ENCODE peak calls at places on chromosomes 6 and 20, in nine cellular contexts. H, G, D, K, M, F, S, U and I are unnamed samples.

GRCh38 chr20:34311118-34312023 is 8.2 kb upstream of the AHCY start:
- DNase-seq in M (peak; percentile 48), S (no peak), K (no peak), F (no peak), D (peak; percentile 41), U (no peak), G (no peak), H (no peak), I (peak; percentile 43)

GRCh38 chr6:14550817-14551216 is 433.2 kb downstream of the CD83 start:
- DNase-seq in K (peak; percentile 45), M (no peak), S (no peak), G (no peak), F (no peak), U (no peak), H (no peak), D (no peak), I (no peak)

GRCh38 chr6:7262037-7262461 is 51.0 kb downstream of the SSR1 start:
- DNase-seq in G (no peak), S (no peak), H (no peak), F (no peak), K (no peak), M (no peak), D (no peak), U (no peak), I (peak; percentile 32)

GRCh38 chr20:11849270-11849920 is 68.3 kb upstream of the BTBD3 start:
- DNase-seq in S (no peak), F (no peak), M (no peak), K (peak; percentile 29), H (no peak), D (no peak), U (no peak), G (no peak), I (no peak)

GRCh38 chr20:22745194-22745500 is 160.8 kb upstream of the FOXA2 start:
- DNase-seq in D (no peak), S (no peak), H (no peak), K (no peak), M (no peak), F (no peak), U (no peak), G (no peak), I (no peak)

GRCh38 chr6:96898241-96898851 is 655 bp upstream of the NDUFAF4 start:
- DNase-seq in K (peak; percentile 40), U (no peak), G (peak; percentile 6), H (no peak), S (peak; percentile 5), D (no peak), M (no peak), F (no peak), I (no peak)

GRCh38 chr20:12966468-12967085 is 42.2 kb upstream of the SPTLC3 start:
- DNase-seq in U (peak; percentile 37), K (peak; percentile 74), D (no peak), M (no peak), F (no peak), H (peak; percentile 19), S (no peak), G (no peak), I (no peak)

GRCh38 chr20:20012517-20012916 is 4.6 kb upstream of the NAA20 start:
- DNase-seq in K (no peak), S (no peak), H (no peak), F (no peak), G (no peak), D (no peak), M (no peak), U (no peak), I (no peak)

GRCh38 chr6:90144396-90144795 is 152.2 kb downstream of the BACH2 start:
- DNase-seq in S (no peak), U (peak; percentile 36), D (no peak), F (no peak), K (no peak), G (peak; percentile 11), H (no peak), M (no peak), I (no peak)

GRCh38 chr20:3663031-3663701 is at the start of gene GFRA4:
- DNase-seq in H (no peak), K (no peak), F (no peak), G (no peak), D (no peak), U (no peak), S (no peak), M (no peak), I (no peak)

GRCh38 chr20:62326559-62326958 is 23.8 kb downstream of the ADRM1 start:
- DNase-seq in H (no peak), K (no peak), U (no peak), S (no peak), G (no peak), M (no peak), F (no peak), D (no peak), I (no peak)

GRCh38 chr6:52539607-52540006 is 37.3 kb downstream of the TRAM2 start:
- DNase-seq in S (peak; percentile 81), H (no peak), U (no peak), G (no peak), K (no peak), D (no peak), F (no peak), M (no peak), I (no peak)

GRCh38 chr20:1382670-1383069 is 10.2 kb downstream of the FKBP1A start:
- DNase-seq in H (no peak), U (no peak), F (no peak), D (no peak), M (no peak), G (no peak), S (no peak), K (no peak), I (no peak)

GRCh38 chr20:12175538-12175937 is 257.8 kb downstream of the BTBD3 start:
- DNase-seq in F (no peak), K (no peak), H (no peak), G (no peak), D (no peak), M (no peak), U (no peak), S (no peak), I (no peak)

GRCh38 chr6:37608587-37608986 is 89.1 kb downstream of the MDGA1 start:
- DNase-seq in K (no peak), D (no peak), F (no peak), H (no peak), M (no peak), G (no peak), S (no peak), U (no peak), I (no peak)

GRCh38 chr6:37611516-37611915 is 86.2 kb downstream of the MDGA1 start:
- DNase-seq in D (no peak), S (no peak), H (no peak), G (no peak), F (no peak), M (no peak), U (no peak), K (no peak), I (no peak)

GRCh38 chr6:37612475-37612874 is 85.2 kb downstream of the MDGA1 start:
- DNase-seq in F (no peak), U (no peak), G (no peak), S (peak; percentile 36), D (no peak), H (no peak), K (no peak), M (no peak), I (no peak)

GRCh38 chr6:37603284-37603683 is 94.4 kb downstream of the MDGA1 start:
- DNase-seq in M (no peak), U (no peak), F (no peak), G (no peak), K (no peak), D (no peak), H (no peak), S (no peak), I (no peak)

DNA sequence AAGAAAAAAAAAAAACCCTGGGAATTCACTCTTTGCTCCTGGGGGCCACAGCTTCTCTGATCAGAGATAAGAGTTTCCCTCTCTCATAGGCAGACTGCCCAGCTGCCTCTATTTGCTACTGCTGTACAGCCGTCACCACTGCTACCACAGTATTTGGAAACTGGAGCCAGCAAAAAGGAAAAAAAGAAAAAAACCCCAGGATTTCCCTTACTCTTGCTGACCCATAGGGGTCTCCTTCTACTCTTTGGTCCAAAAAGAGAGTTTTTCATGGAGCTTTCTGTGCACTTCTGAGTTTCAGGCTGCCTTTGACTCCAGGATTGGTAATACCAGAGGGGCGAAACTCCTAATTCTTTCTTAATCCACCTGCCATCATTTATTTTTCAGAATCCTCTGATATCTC is 89.7 kb downstream of the MDGA1 start:
- DNase-seq in F (no peak), M (no peak), U (no peak), G (no peak), H (no peak), S (no peak), D (no peak), K (peak; percentile 59), I (no peak)
- TF ChIP-seq CTCF in F (peak; percentile 55), M (peak; percentile 62), U (peak; percentile 4), G (no peak), H (peak; percentile 46), S (peak; percentile 78), D (peak; percentile 44), K (peak; percentile 61), I (peak; percentile 56)

GRCh38 chr6:82182756-82183155 is 64.8 kb downstream of the IBTK start:
- DNase-seq in S (peak; percentile 64), G (no peak), K (peak; percentile 31), F (no peak), H (peak; percentile 23), U (no peak), M (no peak), D (no peak), I (no peak)

GRCh38 chr6:82178759-82179112 is 68.8 kb downstream of the IBTK start:
- DNase-seq in U (no peak), G (no peak), H (no peak), F (no peak), M (no peak), S (no peak), D (no peak), K (no peak), I (no peak)

GRCh38 chr6:82179415-82179814 is 68.1 kb downstream of the IBTK start:
- DNase-seq in G (no peak), M (no peak), S (no peak), H (no peak), K (no peak), U (no peak), F (no peak), D (no peak), I (no peak)

GRCh38 chr6:82176616-82177015 is 70.9 kb downstream of the IBTK start:
- DNase-seq in D (no peak), F (no peak), M (no peak), S (no peak), U (no peak), K (peak; percentile 34), H (no peak), G (no peak), I (no peak)

GRCh38 chr6:82178084-82178758 is 69.3 kb downstream of the IBTK start:
- DNase-seq in M (no peak), H (peak; percentile 23), S (peak; percentile 37), K (peak; percentile 65), D (no peak), U (no peak), F (no peak), G (no peak), I (no peak)
- TF ChIP-seq CTCF in M (peak; percentile 59), H (peak; percentile 33), S (peak; percentile 83), K (peak; percentile 59), D (no peak), U (peak; percentile 23), F (peak; percentile 71), G (peak; percentile 18), I (peak; percentile 9)

GRCh38 chr6:382883-383420 is 8.6 kb upstream of the IRF4 start:
- DNase-seq in F (no peak), D (no peak), H (no peak), G (no peak), S (no peak), U (no peak), M (no peak), K (no peak), I (no peak)
- TF ChIP-seq CTCF in F (no peak), D (no peak), H (no peak), G (no peak), S (no peak), U (no peak), M (no peak), K (no peak), I (no peak)

GRCh38 chr6:32622545-32623401 is 14.4 kb upstream of the HLA-DQA1 start:
- DNase-seq in K (no peak), G (peak; percentile 53), D (peak; percentile 7), S (peak; percentile 6), M (peak; percentile 36), U (peak; percentile 86), F (no peak), H (no peak), I (peak; percentile 35)
- TF ChIP-seq CTCF in K (no peak), G (peak; percentile 49), D (no peak), S (peak; percentile 49), M (peak; percentile 68), U (peak; percentile 23), F (peak; percentile 59), H (no peak), I (peak; percentile 63)